ENCODE peak calls at places on chromosomes 13 and 19, in nine cellular contexts. A, H, W, C, N, U, S, I and L are unnamed samples.

GRCh38 chr19:3441089-3441985 is 39.0 kb downstream of the SMIM24 start:
- DNase-seq in S (no peak), I (no peak), C (no peak), H (no peak), W (no peak), U (no peak), N (no peak), A (no peak), L (no peak)

GRCh38 chr19:6677924-6678689 is 8.1 kb upstream of the TNFSF14 start:
- DNase-seq in C (no peak), I (peak; percentile 84), U (no peak), N (peak; percentile 6), S (no peak), H (no peak), A (no peak), W (no peak), L (peak; percentile 57)

GRCh38 chr13:23643828-23644419 is 73.7 kb downstream of the TNFRSF19 start:
- DNase-seq in N (peak; percentile 51), C (no peak), A (no peak), W (no peak), H (no peak), I (no peak), U (no peak), S (no peak), L (no peak)

GRCh38 chr19:15331419-15332310 is 674 bp downstream of the BRD4 start:
- DNase-seq in N (peak; percentile 39), W (peak; percentile 54), S (peak; percentile 73), H (peak; percentile 70), A (peak; percentile 33), I (peak; percentile 55), C (no peak), U (peak; percentile 14), L (peak; percentile 69)

GRCh38 chr13:25037057-25037813 is 58.7 kb upstream of the PABPC3 start:
- DNase-seq in A (peak; percentile 49), C (peak; percentile 23), S (no peak), U (peak; percentile 9), N (peak; percentile 85), W (peak; percentile 52), H (peak; percentile 70), I (peak; percentile 90), L (peak; percentile 67)

GRCh38 chr19:6105444-6105843 is 4.9 kb downstream of the RFX2 start:
- DNase-seq in U (no peak), A (no peak), S (no peak), H (no peak), I (no peak), W (no peak), C (no peak), N (no peak), L (no peak)

GRCh38 chr19:46660008-46660517 is 919 bp downstream of the DACT3 start:
- DNase-seq in C (no peak), I (peak; percentile 78), A (no peak), H (peak; percentile 27), U (no peak), N (no peak), W (no peak), S (no peak), L (peak; percentile 24)

GRCh38 chr13:76019421-76020044 is 383.4 kb downstream of the LMO7 start:
- DNase-seq in N (no peak), W (no peak), C (no peak), A (peak; percentile 18), S (no peak), I (peak; percentile 88), H (no peak), U (peak; percentile 36), L (no peak)

GRCh38 chr19:17794731-17795494 is at the start of gene B3GNT3:
- DNase-seq in I (peak; percentile 89), W (peak; percentile 94), U (no peak), H (no peak), A (no peak), N (peak; percentile 9), S (peak; percentile 24), C (no peak), L (no peak)

GRCh38 chr13:80214050-80214449 is 126.9 kb downstream of the SPRY2 start:
- DNase-seq in N (peak; percentile 60), H (no peak), U (no peak), A (peak; percentile 74), W (no peak), I (no peak), C (peak; percentile 63), S (no peak), L (no peak)

GRCh38 chr19:47322048-47322447 is 9.9 kb upstream of the C5AR2 start:
- DNase-seq in H (no peak), W (no peak), U (no peak), N (no peak), A (no peak), S (no peak), I (no peak), C (no peak), L (no peak)

GRCh38 chr13:50107205-50107604 is 92.0 kb downstream of the KCNRG start:
- DNase-seq in I (peak; percentile 9), W (no peak), H (no peak), N (no peak), C (no peak), A (peak; percentile 45), S (no peak), U (no peak), L (no peak)

GRCh38 chr19:2166741-2167738 is 3.3 kb downstream of the DOT1L start:
- DNase-seq in U (no peak), H (no peak), C (no peak), W (peak; percentile 65), N (no peak), A (peak; percentile 78), I (peak; percentile 45), S (peak; percentile 90), L (no peak)

GRCh38 chr13:24684600-24684998 is 4.4 kb downstream of the ATP12A start:
- DNase-seq in A (no peak), S (no peak), C (no peak), H (peak; percentile 43), N (peak; percentile 5), I (no peak), U (peak; percentile 47), W (no peak), L (peak; percentile 50)

GRCh38 chr13:104171132-104171531 is 1104.9 kb upstream of the SLC10A2 start:
- DNase-seq in I (no peak), C (no peak), A (no peak), S (no peak), H (no peak), N (no peak), W (no peak), U (no peak), L (no peak)

GRCh38 chr13:21150013-21150412 is 26.3 kb downstream of the SKA3 start:
- DNase-seq in H (no peak), C (no peak), I (no peak), U (no peak), S (no peak), W (no peak), N (peak; percentile 24), A (no peak), L (no peak)

GRCh38 chr19:3785938-3786824 is at the start of gene MATK:
- DNase-seq in N (no peak), S (no peak), H (peak; percentile 50), C (no peak), I (peak; percentile 74), W (no peak), A (no peak), U (no peak), L (peak; percentile 35)

GRCh38 chr19:46714523-46715106 is 2.3 kb downstream of the PRKD2 start:
- DNase-seq in S (no peak), N (no peak), W (no peak), A (no peak), U (no peak), C (peak; percentile 30), H (peak; percentile 88), I (no peak), L (peak; percentile 88)

GRCh38 chr13:101447852-101448251 is 4.6 kb upstream of the ITGBL1 start:
- DNase-seq in S (no peak), N (peak; percentile 31), W (no peak), U (no peak), I (no peak), C (no peak), H (no peak), A (peak; percentile 36), L (no peak)

GRCh38 chr13:30241537-30241936 is 65.8 kb downstream of the KATNAL1 start:
- DNase-seq in U (no peak), N (no peak), A (no peak), H (no peak), C (no peak), S (peak; percentile 19), W (no peak), I (no peak), L (no peak)

GRCh38 chr13:50081106-50081898 is 66.1 kb downstream of the KCNRG start:
- DNase-seq in C (peak; percentile 66), A (no peak), W (peak; percentile 50), U (no peak), S (peak; percentile 55), H (peak; percentile 71), N (no peak), I (peak; percentile 73), L (peak; percentile 68)

GRCh38 chr13:95023405-95023804 is 277.8 kb downstream of the ABCC4 start:
- DNase-seq in N (no peak), U (no peak), I (no peak), A (no peak), W (no peak), C (no peak), S (no peak), H (no peak), L (no peak)

GRCh38 chr13:39100996-39101751 is 62.9 kb downstream of the NHLRC3 start:
- DNase-seq in H (no peak), C (no peak), N (no peak), U (peak; percentile 8), S (no peak), A (no peak), W (no peak), I (no peak), L (no peak)

GRCh38 chr13:109819851-109820250 is 33.5 kb upstream of the IRS2 start:
- DNase-seq in U (no peak), I (no peak), W (no peak), H (no peak), A (no peak), S (no peak), C (no peak), N (no peak), L (no peak)

GRCh38 chr19:41478875-41479756 is 36.2 kb downstream of the ERICH4 start:
- DNase-seq in C (no peak), U (no peak), H (no peak), N (no peak), W (no peak), A (no peak), S (no peak), I (no peak), L (no peak)

GRCh38 chr19:34662919-34663318 is 14.0 kb downstream of the SCGB2B2 start:
- DNase-seq in S (no peak), I (peak; percentile 90), U (no peak), H (peak; percentile 64), C (no peak), N (peak; percentile 33), W (peak; percentile 45), A (no peak), L (peak; percentile 65)

GRCh38 chr13:21360463-21360862 is 98.6 kb downstream of the ZDHHC20 start:
- DNase-seq in S (no peak), C (no peak), N (no peak), H (no peak), W (no peak), U (no peak), I (no peak), A (no peak), L (no peak)

GRCh38 chr19:1027953-1028902 is 1.8 kb downstream of the CNN2 start:
- DNase-seq in A (peak; percentile 94), C (peak; percentile 88), H (peak; percentile 79), S (peak; percentile 71), I (peak; percentile 92), U (no peak), N (peak; percentile 97), W (peak; percentile 59), L (peak; percentile 80)

GRCh38 chr13:76711515-76712182 is 174.6 kb downstream of the KCTD12 start:
- DNase-seq in S (peak; percentile 15), H (no peak), C (peak; percentile 76), U (peak; percentile 14), W (no peak), I (no peak), A (peak; percentile 94), N (peak; percentile 96), L (no peak)